ENCODE peak calls at places on chromosome 15, in seven cellular contexts. K is K562, S is H1, O is transverse colon, M is stomach, W is HepG2, B is GM23338. C is an unnamed sample.

GRCh38 chr15:39828374-39828931 is 45.8 kb upstream of the FSIP1 start:
- DNase-seq in O (peak; percentile 40), W (no peak), M (no peak), K (no peak), B (no peak), S (no peak), C (no peak)

GRCh38 chr15:40847225-40847961 is 3.5 kb downstream of the SPINT1 start:
- DNase-seq in M (peak; percentile 84), K (peak; percentile 88), O (peak; percentile 92), W (peak; percentile 72), B (peak; percentile 81), S (no peak), C (peak; percentile 83)

GRCh38 chr15:48643776-48644497 is 1.6 kb downstream of the FBN1 start:
- DNase-seq in B (no peak), W (no peak), M (no peak), S (no peak), O (no peak), K (no peak), C (no peak)

GRCh38 chr15:98798375-98798893 is 150.1 kb downstream of the IGF1R start:
- DNase-seq in B (no peak), S (no peak), W (no peak), K (no peak), O (no peak), M (no peak), C (no peak)

GRCh38 chr15:40743466-40743865 is 11.6 kb downstream of the RMDN3 start:
- DNase-seq in O (no peak), M (no peak), B (no peak), W (no peak), K (no peak), S (no peak), C (no peak)

GRCh38 chr15:52804526-52805081 is 14.5 kb upstream of the ONECUT1 start:
- DNase-seq in M (no peak), K (no peak), B (peak; percentile 93), S (peak; percentile 65), O (no peak), W (no peak), C (no peak)

GRCh38 chr15:59892995-59893394 is 111.1 kb upstream of the FOXB1 start:
- DNase-seq in M (no peak), S (no peak), K (no peak), B (peak; percentile 71), O (no peak), W (no peak), C (no peak)

GRCh38 chr15:98955980-98956723 is 51.4 kb downstream of the PGPEP1L start:
- DNase-seq in K (no peak), B (no peak), W (no peak), O (no peak), S (no peak), M (no peak), C (peak; percentile 81)

GRCh38 chr15:55916666-55917409 is 76.6 kb downstream of the NEDD4 start:
- DNase-seq in K (no peak), W (no peak), O (no peak), M (no peak), S (no peak), B (no peak), C (no peak)

GRCh38 chr15:52133510-52134220 is 21.1 kb upstream of the BCL2L10 start:
- DNase-seq in B (no peak), K (no peak), M (no peak), O (no peak), S (no peak), W (no peak), C (no peak)

GRCh38 chr15:47414207-47414606 is 303.1 kb upstream of the SEMA6D start:
- DNase-seq in M (no peak), B (no peak), K (no peak), W (no peak), O (no peak), S (no peak), C (no peak)

GRCh38 chr15:43775411-43775965 is 1.3 kb downstream of the ELL3 start:
- DNase-seq in K (no peak), W (peak; percentile 79), M (peak; percentile 67), S (peak; percentile 66), O (peak; percentile 89), B (peak; percentile 66), C (no peak)

GRCh38 chr15:65833501-65834220 is 35.6 kb upstream of the RAB11A start:
- DNase-seq in W (peak; percentile 29), S (no peak), K (no peak), M (peak; percentile 43), O (peak; percentile 28), B (no peak), C (no peak)

GRCh38 chr15:65835452-65835851 is 33.8 kb upstream of the RAB11A start:
- DNase-seq in B (no peak), M (no peak), K (no peak), S (no peak), O (no peak), W (no peak), C (no peak)

GRCh38 chr15:65829150-65829764 is 37.2 kb upstream of the DENND4A start:
- DNase-seq in K (peak; percentile 37), M (no peak), B (peak; percentile 62), W (peak; percentile 33), O (no peak), S (no peak), C (no peak)

GRCh38 chr15:65834603-65835282 is 34.5 kb upstream of the RAB11A start:
- DNase-seq in K (peak; percentile 41), S (no peak), W (no peak), B (no peak), M (no peak), O (no peak), C (no peak)

DNA sequence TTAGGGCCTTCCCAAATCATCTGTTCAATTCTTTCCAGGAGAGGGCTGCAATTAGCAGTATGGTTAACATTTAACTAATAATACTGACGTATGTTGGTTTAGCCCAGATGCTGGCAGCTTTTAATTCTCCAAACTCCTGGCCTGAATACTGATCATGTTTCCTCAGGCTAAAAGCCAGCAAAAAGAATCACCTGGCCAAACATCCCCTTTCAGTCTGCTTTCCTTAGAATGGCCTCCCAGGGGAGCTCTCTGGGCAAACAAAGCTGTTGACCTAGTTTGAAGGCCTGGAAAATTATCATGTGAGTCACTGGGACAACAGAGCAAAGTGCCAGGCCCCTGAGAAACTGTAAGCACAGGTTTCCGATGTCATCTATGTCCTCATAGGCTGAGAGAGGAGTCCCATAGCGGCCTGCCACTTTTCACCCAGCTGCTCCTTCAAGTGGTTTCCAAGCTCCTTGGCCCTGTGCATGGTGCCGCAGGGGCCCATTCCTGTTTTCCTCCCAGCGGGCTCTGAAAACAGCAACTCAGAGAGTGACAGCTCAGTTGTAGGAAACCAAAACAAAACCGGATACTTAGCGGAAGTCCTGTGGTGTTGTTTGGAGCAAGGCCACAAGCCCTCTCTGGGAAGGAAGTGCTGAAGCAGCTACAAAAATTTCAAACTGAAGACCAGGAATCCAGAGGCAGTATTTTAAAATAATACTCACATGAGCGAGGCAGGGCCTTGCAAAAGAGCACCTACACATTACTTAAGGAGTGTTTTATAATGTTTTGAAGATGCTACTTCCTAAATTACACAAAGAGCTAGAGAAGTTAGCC is 36.5 kb upstream of the RAB11A start:
- DNase-seq in S (peak; percentile 78), K (peak; percentile 65), M (peak; percentile 89), W (peak; percentile 100), B (peak; percentile 94), O (peak; percentile 82), C (peak; percentile 87)
- TF ChIP-seq POLR2AphosphoS5 in S (peak; percentile 60), K (peak; percentile 54), M (peak; percentile 62), W (peak; percentile 82), B (no peak), O (peak; percentile 53), C (peak; percentile 87)

GRCh38 chr15:89860446-89860845 is 33.3 kb downstream of the AP3S2 start:
- DNase-seq in B (no peak), M (no peak), K (no peak), O (no peak), W (no peak), S (no peak), C (no peak)
- H3K36me3 ChIP-seq in B (peaks cover 2% of the 10 kb centered on the region), M (peaks cover 48% of the 10 kb centered on the region), K (peaks cover 39% of the 10 kb centered on the region), O (no peaks in the 10 kb centered on the region), W (peaks cover 3% of the 10 kb centered on the region), S (no peaks in the 10 kb centered on the region), C (no peaks in the 10 kb centered on the region)

DNA sequence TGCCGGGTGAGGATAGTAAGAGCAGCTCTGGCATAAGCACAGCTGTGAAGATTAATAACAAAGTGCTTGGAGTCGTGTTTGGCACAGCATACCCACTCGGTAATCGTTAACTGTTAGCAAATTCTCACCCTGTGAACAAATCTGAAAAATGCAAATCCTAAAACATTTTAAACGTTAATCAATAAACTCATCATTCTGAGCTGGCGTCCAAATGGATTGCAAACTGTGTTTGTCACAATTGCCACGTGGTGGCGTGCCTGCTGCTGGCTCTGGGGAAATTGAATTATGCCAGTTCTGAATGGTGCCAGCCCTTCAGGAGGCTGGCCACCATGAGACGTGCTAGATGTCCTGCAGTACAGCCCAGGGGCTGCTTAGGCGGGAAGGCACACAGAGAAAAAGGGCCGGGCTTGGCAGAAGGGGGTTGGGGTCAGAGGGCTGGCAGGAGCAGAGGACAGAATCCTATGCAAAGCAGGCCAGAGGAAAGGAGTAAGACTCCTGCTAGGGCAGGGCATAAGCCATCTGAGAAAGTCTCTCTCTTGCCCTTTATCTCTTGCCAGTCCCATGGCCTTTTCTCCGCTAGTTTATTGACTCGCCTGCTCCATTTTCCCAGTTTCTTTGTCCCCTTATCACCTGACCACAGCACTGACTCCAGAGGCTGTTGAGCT is 22.1 kb upstream of the POLG start:
- DNase-seq in S (no peak), B (peak; percentile 41), K (no peak), W (no peak), M (no peak), O (no peak), C (peak; percentile 40)
- H3K27me3 ChIP-seq in S (peaks cover 46% of the 10 kb centered on the region), B (peaks cover 81% of the 10 kb centered on the region), K (peaks cover 83% of the 10 kb centered on the region), W (peaks cover 5% of the 10 kb centered on the region), M (peaks cover 100% of the 10 kb centered on the region), O (peaks cover 86% of the 10 kb centered on the region), C (peaks cover 67% of the 10 kb centered on the region)

GRCh38 chr15:57563416-57563815 is 28.3 kb upstream of the MYZAP start:
- DNase-seq in W (no peak), K (no peak), M (no peak), B (no peak), S (no peak), O (no peak), C (no peak)

GRCh38 chr15:57562220-57562769 is 29.4 kb upstream of the MYZAP start:
- DNase-seq in K (no peak), B (no peak), M (no peak), S (no peak), W (no peak), O (no peak), C (no peak)

GRCh38 chr15:57557810-57558209 is 33.9 kb upstream of the MYZAP start:
- DNase-seq in O (no peak), S (no peak), B (no peak), W (no peak), M (no peak), K (no peak), C (peak; percentile 3)

GRCh38 chr15:57559875-57560274 is 31.8 kb upstream of the MYZAP start:
- DNase-seq in M (peak; percentile 84), O (peak; percentile 90), B (peak; percentile 81), K (peak; percentile 72), W (peak; percentile 88), S (peak; percentile 96), C (peak; percentile 83)

DNA sequence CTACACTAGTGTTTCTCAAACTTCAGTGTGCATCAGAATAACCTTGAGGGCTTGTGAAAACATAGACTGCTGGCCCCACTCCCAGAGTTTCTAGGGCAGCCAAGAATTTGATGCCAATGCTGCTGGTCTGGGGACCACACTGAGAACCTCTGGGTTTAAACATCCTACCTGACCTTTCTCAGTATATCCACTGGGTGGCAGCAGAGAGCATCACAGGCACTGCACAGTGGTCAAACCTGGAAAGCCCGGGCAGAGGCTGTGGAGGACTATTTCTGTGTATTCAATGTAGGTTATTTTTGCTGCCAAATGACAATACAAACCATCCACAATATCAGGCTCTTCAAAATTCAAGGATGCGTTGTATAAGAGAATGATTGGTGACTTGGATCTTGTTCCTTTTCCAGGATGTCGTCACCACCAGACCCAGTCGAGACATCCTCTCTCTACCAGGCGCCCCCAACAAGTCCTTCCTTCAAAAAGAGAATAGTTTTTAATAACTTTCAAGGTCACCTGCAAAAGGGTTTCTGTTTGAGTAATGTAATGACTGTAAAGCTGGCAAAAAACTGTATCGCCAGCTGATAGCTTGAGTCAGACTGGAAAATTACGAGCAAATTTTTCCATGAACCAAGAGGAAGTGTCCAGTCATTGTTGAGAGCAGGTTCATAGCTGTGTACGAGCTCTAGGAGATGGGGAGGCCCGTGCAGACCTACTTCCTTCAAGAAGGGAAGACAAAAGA is 30.6 kb upstream of the MYZAP start:
- DNase-seq in W (peak; percentile 62), K (peak; percentile 82), O (peak; percentile 76), M (peak; percentile 87), B (peak; percentile 79), S (peak; percentile 73), C (peak; percentile 84)
- TF ChIP-seq POLR2AphosphoS5 in W (no peak), K (no peak), O (no peak), M (no peak), B (no peak), S (no peak), C (no peak)

C was measured in spleen.